ENCODE peak calls at places on chromosome 1, in seven cellular contexts. L is lower leg skin, K is astrocyte, O is AG04449, S is ovary, C is stomach, A is K562. R is an unnamed sample.

GRCh38 chr1:219544163-219544846 is 68.6 kb downstream of the ZC3H11B start:
- DNase-seq in S (no peak), O (no peak), C (no peak), K (no peak), L (no peak), A (no peak), R (no peak)

GRCh38 chr1:232445361-232446106 is 184.4 kb downstream of the SIPA1L2 start:
- DNase-seq in A (no peak), O (no peak), L (no peak), K (no peak), S (no peak), C (no peak), R (no peak)

GRCh38 chr1:178031856-178032320 is 62.0 kb upstream of the RASAL2 start:
- DNase-seq in O (peak; percentile 74), S (peak; percentile 90), A (peak; percentile 77), K (peak; percentile 80), C (peak; percentile 92), L (peak; percentile 93), R (peak; percentile 97)

GRCh38 chr1:101506541-101507164 is 269.8 kb downstream of the S1PR1 start:
- DNase-seq in S (no peak), C (no peak), K (no peak), O (no peak), A (peak; percentile 54), L (no peak), R (peak; percentile 8)

GRCh38 chr1:94463765-94464330 is 45.7 kb downstream of the ABCD3 start:
- DNase-seq in C (no peak), S (no peak), O (no peak), L (no peak), K (peak; percentile 3), A (peak; percentile 52), R (peak; percentile 65)

GRCh38 chr1:220407101-220407683 is 120.7 kb upstream of the MARK1 start:
- DNase-seq in A (no peak), O (no peak), K (no peak), L (no peak), S (no peak), C (no peak), R (no peak)

GRCh38 chr1:12031039-12031980 is 12.0 kb downstream of the MIIP start:
- DNase-seq in L (no peak), S (peak; percentile 59), C (peak; percentile 37), K (no peak), O (no peak), A (peak; percentile 83), R (peak; percentile 29)

GRCh38 chr1:112219267-112219666 is 176.7 kb upstream of the CTTNBP2NL start:
- DNase-seq in L (no peak), S (no peak), K (no peak), A (no peak), C (no peak), O (no peak), R (no peak)

GRCh38 chr1:241202321-241202845 is 154.6 kb downstream of the RGS7 start:
- DNase-seq in A (no peak), O (no peak), C (no peak), K (no peak), S (no peak), L (no peak), R (no peak)

GRCh38 chr1:180188103-180188506 is 33.4 kb downstream of the QSOX1 start:
- DNase-seq in A (peak; percentile 74), O (no peak), C (peak; percentile 44), L (no peak), K (peak; percentile 22), S (peak; percentile 50), R (peak; percentile 49)

GRCh38 chr1:25040122-25040685 is 110.1 kb upstream of the RUNX3 start:
- DNase-seq in S (no peak), L (no peak), K (no peak), O (no peak), A (no peak), C (no peak), R (no peak)

GRCh38 chr1:29777522-29777921 is 541.2 kb downstream of the PTPRU start:
- DNase-seq in O (no peak), L (no peak), S (no peak), A (no peak), C (no peak), K (no peak), R (no peak)

GRCh38 chr1:156746716-156747631 is 4.5 kb downstream of the HDGF start:
- DNase-seq in S (peak; percentile 98), C (peak; percentile 88), O (no peak), A (peak; percentile 90), K (peak; percentile 83), L (peak; percentile 93), R (peak; percentile 95)

GRCh38 chr1:246689409-246689997 is 34.7 kb upstream of the SCCPDH start:
- DNase-seq in C (peak; percentile 71), A (peak; percentile 80), S (peak; percentile 28), K (peak; percentile 50), O (no peak), L (peak; percentile 55), R (peak; percentile 83)

DNA sequence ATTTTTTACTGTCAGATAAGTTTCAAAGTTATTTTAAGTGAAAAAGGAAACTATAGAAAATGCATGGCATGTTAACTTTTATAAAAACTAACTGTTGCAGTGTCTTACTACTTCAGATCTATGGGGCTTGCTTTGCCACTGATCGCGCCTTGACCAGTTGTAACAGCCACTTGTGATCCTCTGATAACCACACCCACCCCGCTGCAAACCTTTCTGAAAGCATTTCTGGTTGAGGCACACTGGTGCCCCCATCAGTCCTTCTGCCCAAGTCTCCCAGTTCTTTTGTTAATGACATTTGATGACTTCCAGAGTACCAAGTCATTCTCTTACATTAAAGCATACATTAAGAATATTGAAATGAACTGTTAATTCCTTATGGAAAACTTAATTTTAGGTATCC is 64.9 kb downstream of the PRDM2 start:
- DNase-seq in A (peak; percentile 61), O (no peak), K (no peak), S (no peak), C (no peak), L (no peak), R (no peak)
- TF ChIP-seq CTCF in A (peak; percentile 40), O (no peak), K (no peak), S (no peak), C (no peak), L (no peak), R (no peak)

GRCh38 chr1:229751629-229752028 is 125.6 kb downstream of the URB2 start:
- DNase-seq in S (no peak), K (no peak), O (no peak), A (peak; percentile 15), C (no peak), L (no peak), R (no peak)

GRCh38 chr1:229757226-229757625 is 131.2 kb downstream of the URB2 start:
- DNase-seq in L (no peak), K (peak; percentile 42), C (no peak), S (no peak), O (no peak), A (no peak), R (no peak)

GRCh38 chr1:229752679-229753078 is 126.6 kb downstream of the URB2 start:
- DNase-seq in L (no peak), O (no peak), C (no peak), A (no peak), S (no peak), K (no peak), R (no peak)

GRCh38 chr1:229756666-229757065 is 130.6 kb downstream of the URB2 start:
- DNase-seq in L (no peak), C (no peak), K (peak; percentile 92), O (peak; percentile 16), A (peak; percentile 15), S (no peak), R (peak; percentile 67)

DNA sequence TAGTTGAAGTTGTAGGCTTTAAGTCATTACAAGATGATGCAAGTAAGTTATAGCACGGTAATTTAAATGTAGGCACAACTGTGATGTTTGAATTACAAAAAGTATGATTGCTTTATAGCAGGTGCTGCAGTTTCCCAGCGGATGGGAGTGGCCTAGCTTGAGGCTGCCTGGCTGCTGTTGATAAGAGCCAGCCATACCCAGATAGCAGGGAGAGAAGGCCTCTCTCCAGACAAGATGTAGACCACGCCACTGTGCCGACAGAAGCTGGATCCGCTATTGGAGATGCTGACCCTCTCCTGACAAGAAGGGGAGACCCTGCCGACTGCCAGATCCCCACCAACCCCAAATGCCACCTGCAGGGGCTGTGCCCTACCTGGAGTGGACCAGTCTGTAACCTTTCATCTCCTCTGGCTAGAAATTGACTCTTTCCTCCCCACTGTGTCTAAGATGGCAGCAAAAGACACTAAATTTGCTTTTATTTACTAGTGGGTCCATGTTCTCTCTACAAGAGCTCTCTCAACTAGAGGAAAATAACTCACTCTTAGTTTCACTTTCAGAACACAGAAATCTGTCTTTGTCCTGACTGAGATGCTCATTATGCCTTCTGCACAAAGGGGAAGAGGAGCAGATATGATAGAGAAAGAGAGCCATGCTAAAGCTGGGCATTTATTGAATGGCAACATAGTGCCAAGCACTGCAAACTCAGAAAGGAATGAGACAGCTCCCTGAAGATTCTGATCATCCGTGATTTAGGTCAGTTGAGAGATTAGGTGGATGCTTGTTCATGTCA is 127.9 kb downstream of the URB2 start:
- DNase-seq in C (peak; percentile 45), S (no peak), L (no peak), O (no peak), A (peak; percentile 91), K (no peak), R (no peak)
- H3K4me3 ChIP-seq in C (no peak overlapping the region), S (no peak overlapping the region), L (no peak overlapping the region), O (no peak overlapping the region), A (no peak overlapping the region), K (no peak overlapping the region), R (no peak overlapping the region)

DNA sequence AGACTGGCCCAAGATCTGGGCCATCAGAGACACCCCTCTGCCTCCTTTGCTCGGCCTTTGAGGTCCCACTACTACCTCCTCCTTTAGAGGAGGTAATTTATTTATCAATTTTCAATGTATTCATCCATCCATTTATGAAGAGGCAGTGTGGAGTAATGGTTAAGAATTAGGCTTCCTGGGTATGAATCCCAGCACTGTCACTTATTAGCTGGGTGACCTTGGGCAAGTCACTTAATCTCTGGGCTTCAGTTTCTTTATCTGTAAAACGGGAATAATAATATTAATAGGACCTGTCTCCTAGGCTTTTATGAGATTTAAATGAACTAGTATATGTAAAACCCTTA is 1.7 kb downstream of the NR0B2 start:
- DNase-seq in A (no peak), C (no peak), K (no peak), S (no peak), L (no peak), O (no peak), R (no peak)
- TF ChIP-seq CTCF in A (no peak), C (no peak), K (no peak), S (no peak), L (no peak), O (no peak), R (no peak)

DNA sequence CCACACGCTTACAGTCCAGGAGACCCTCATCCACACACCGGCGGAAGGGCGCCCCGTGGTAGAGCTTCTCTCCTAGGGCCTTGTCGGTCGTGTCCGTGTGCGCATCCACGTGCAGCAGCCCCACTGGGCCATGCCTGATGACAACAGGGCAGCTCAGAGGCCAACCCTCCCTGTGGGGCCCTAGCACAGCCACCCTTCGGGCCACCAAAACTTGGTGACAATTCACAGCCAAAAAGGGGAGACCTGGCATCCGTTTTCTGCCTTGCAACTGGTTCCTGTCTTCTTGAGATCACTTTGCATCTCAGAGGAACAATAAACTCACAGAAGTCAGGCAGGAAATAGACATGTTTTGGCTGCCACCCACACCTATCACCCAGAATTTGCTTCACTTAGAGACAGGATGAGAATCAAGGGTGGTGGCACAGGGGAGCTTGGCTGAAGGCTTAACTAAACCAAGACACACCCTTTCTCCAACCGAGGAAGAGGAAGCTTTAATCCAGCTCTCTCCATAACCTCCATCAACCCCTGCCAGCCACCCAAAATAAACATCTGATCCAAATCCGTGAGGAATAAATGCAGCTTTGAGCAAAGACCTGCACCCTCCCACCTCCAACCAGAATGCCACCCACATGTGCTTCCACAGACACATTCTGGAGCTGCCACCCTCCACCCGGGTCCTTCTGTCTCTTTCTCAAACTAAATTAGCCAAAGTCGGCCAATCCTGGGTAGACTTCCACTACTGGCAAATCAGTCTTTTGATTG is 5.7 kb downstream of the AGMAT start:
- DNase-seq in C (no peak), K (no peak), S (no peak), O (no peak), L (no peak), A (no peak), R (no peak)
- H3K4me3 ChIP-seq in C (no peak overlapping the region), K (no peak overlapping the region), S (no peak overlapping the region), O (no peak overlapping the region), L (no peak overlapping the region), A (no peak overlapping the region), R (no peak overlapping the region)

GRCh38 chr1:21048462-21048861 is 128.2 kb downstream of the EIF4G3 start:
- DNase-seq in S (no peak), A (no peak), L (no peak), C (no peak), O (no peak), K (no peak), R (no peak)
- TF ChIP-seq CTCF in S (no peak), A (peak; percentile 43), L (no peak), C (no peak), O (no peak), K (no peak), R (no peak)